ENCODE peak calls at places on chromosomes 5 and 9, in seven cellular contexts. V is aorta; H is HFF-Myc; N is CD4-positive, CD25-positive, alpha-beta regulatory T cell; Z is astrocyte of the spinal cord; W is right atrium auricular region; C is body of pancreas. S is an unnamed sample.

GRCh38 chr5:62653001-62653863 is 74.6 kb downstream of the LRRC70 start:
- DNase-seq in H (no peak), C (no peak), V (no peak), W (no peak), Z (no peak), N (no peak), S (no peak)

GRCh38 chr9:133572821-133573361 is 36.3 kb downstream of the FAM163B start:
- DNase-seq in N (no peak), C (no peak), V (peak), W (no peak), H (no peak), Z (no peak), S (no peak)

GRCh38 chr5:43121565-43122484 is 1.1 kb downstream of the ZNF131 start:
- DNase-seq in H (peak), V (no peak), W (peak), C (peak), Z (peak), N (no peak), S (peak)

GRCh38 chr5:143355710-143356109 is 47.8 kb downstream of the NR3C1 start:
- DNase-seq in C (peak), N (peak), W (peak), Z (peak), V (no peak), H (peak), S (no peak)

GRCh38 chr5:73088026-73088425 is 32.3 kb upstream of the TMEM171 start:
- DNase-seq in V (no peak), C (no peak), H (no peak), N (no peak), W (no peak), Z (peak), S (no peak)

GRCh38 chr5:52725065-52725746 is 62.5 kb upstream of the ITGA1 start:
- DNase-seq in N (peak), Z (no peak), C (peak), W (no peak), H (no peak), V (no peak), S (peak)

GRCh38 chr5:34743878-34744277 is 87.8 kb downstream of the RAI14 start:
- DNase-seq in C (no peak), N (no peak), H (peak), Z (peak), V (no peak), W (no peak), S (no peak)

GRCh38 chr9:87357600-87357999 is 140.1 kb upstream of the DAPK1 start:
- DNase-seq in Z (no peak), V (no peak), H (no peak), N (no peak), W (no peak), C (no peak), S (no peak)

GRCh38 chr5:103669615-103670014 is 107.0 kb upstream of the NUDT12 start:
- DNase-seq in V (no peak), N (no peak), H (no peak), Z (no peak), W (no peak), C (peak), S (no peak)

GRCh38 chr5:95812100-95812472 is 10.4 kb downstream of the GLRX start:
- DNase-seq in N (no peak), Z (no peak), V (no peak), W (peak), C (no peak), H (peak), S (no peak)

GRCh38 chr5:43281840-43282658 is 31.2 kb downstream of the HMGCS1 start:
- DNase-seq in C (no peak), Z (no peak), H (no peak), V (no peak), W (no peak), N (no peak), S (no peak)

GRCh38 chr9:8052991-8053390 is 253.4 kb upstream of the DMAC1 start:
- DNase-seq in Z (no peak), W (no peak), V (no peak), C (no peak), H (no peak), N (no peak), S (no peak)

GRCh38 chr5:66967826-66968262 is 228.8 kb downstream of the CD180 start:
- DNase-seq in V (no peak), Z (no peak), H (no peak), W (no peak), N (no peak), C (no peak), S (no peak)

GRCh38 chr5:78601622-78602314 is 46.8 kb downstream of the LHFPL2 start:
- DNase-seq in Z (peak), V (no peak), C (no peak), W (no peak), H (no peak), N (no peak), S (no peak)

GRCh38 chr5:36217591-36217990 is 24.1 kb downstream of the NADK2 start:
- DNase-seq in Z (no peak), H (no peak), W (no peak), N (no peak), C (no peak), V (no peak), S (no peak)

GRCh38 chr5:154593091-154593490 is 115.1 kb upstream of the HAND1 start:
- DNase-seq in W (no peak), V (no peak), Z (peak), N (no peak), H (no peak), C (no peak), S (no peak)

GRCh38 chr5:100790170-100790665 is 112.9 kb downstream of the ST8SIA4 start:
- DNase-seq in N (no peak), H (no peak), Z (no peak), C (no peak), V (no peak), W (no peak), S (no peak)

GRCh38 chr5:14793851-14794250 is 77.7 kb downstream of the ANKH start:
- DNase-seq in C (no peak), Z (no peak), W (no peak), N (no peak), V (no peak), H (no peak), S (no peak)

GRCh38 chr9:134295746-134296250 is 30.5 kb upstream of the RXRA start:
- DNase-seq in C (no peak), H (no peak), Z (no peak), V (peak), N (no peak), W (no peak), S (no peak)

GRCh38 chr9:104983491-104983890 is 55.5 kb upstream of the ABCA1 start:
- DNase-seq in V (no peak), H (no peak), N (no peak), Z (no peak), C (no peak), W (no peak), S (no peak)

GRCh38 chr9:100222674-100223073 is 123.6 kb downstream of the INVS start:
- DNase-seq in H (no peak), Z (peak), W (no peak), C (no peak), V (no peak), N (no peak), S (no peak)

GRCh38 chr5:120552638-120553037 is 88.5 kb downstream of the PRR16 start:
- DNase-seq in C (no peak), Z (peak), N (no peak), V (no peak), H (no peak), W (no peak), S (no peak)

GRCh38 chr5:112737472-112738179 is at the start of gene APC:
- DNase-seq in V (peak), Z (peak), C (peak), H (peak), W (peak), N (peak), S (peak)

GRCh38 chr9:136318111-136318768 is 9.1 kb upstream of the GPSM1 start:
- DNase-seq in W (no peak), H (no peak), Z (no peak), C (no peak), V (no peak), N (no peak), S (no peak)

GRCh38 chr9:114287763-114288232 is 35.1 kb upstream of the ORM1 start:
- DNase-seq in W (no peak), H (no peak), C (no peak), N (no peak), Z (no peak), V (peak), S (no peak)

GRCh38 chr5:97840643-97841042 is 657.6 kb upstream of the RIOK2 start:
- DNase-seq in H (no peak), Z (peak), N (no peak), W (no peak), C (no peak), V (no peak), S (no peak)

GRCh38 chr9:114367823-114368609 is 19.8 kb downstream of the AKNA start:
- DNase-seq in N (no peak), V (peak), Z (no peak), C (no peak), H (no peak), W (no peak), S (no peak)

GRCh38 chr9:137724114-137724445 is 105.3 kb downstream of the EHMT1 start:
- DNase-seq in V (no peak), C (no peak), N (no peak), Z (peak), H (no peak), W (no peak), S (no peak)

DNA sequence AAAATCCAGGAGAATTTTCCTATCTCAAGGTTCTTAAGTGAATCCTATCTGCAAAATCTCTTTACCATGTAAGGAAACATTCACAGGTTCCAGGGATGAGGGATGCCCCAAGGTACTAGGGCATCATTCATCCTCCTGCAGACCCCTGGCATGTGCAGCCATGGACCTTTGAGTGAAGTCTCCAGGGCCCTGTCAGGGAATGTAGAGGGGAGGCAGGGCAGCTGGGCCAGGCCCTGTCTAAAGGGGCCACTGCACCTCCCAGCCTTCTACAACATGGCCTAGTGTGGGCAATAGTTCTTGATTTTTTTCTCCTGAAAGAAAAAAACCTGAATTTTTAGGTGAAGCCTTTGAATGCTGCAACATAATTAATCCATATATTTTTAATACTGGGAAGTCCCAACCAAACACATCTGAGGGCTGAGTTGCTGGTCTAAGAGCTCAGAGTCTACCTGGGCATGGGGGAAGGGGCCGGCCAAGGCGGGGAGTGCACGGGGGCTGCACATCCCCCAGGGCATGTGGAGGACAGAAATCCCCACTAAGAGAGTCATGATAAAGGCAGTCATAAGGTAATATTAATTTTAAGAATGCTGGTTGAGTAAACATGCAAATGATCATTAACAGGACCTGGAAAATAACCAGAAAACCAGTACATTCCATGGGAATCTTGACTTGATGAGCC is 63.1 kb downstream of the SEMA4D start:
- DNase-seq in Z (no peak), W (no peak), V (no peak), C (no peak), H (no peak), N (no peak), S (no peak)
- H3K4me3 ChIP-seq in Z (no peak), W (no peak), V (no peak), C (no peak), H (no peak), N (peak), S (no peak)

DNA sequence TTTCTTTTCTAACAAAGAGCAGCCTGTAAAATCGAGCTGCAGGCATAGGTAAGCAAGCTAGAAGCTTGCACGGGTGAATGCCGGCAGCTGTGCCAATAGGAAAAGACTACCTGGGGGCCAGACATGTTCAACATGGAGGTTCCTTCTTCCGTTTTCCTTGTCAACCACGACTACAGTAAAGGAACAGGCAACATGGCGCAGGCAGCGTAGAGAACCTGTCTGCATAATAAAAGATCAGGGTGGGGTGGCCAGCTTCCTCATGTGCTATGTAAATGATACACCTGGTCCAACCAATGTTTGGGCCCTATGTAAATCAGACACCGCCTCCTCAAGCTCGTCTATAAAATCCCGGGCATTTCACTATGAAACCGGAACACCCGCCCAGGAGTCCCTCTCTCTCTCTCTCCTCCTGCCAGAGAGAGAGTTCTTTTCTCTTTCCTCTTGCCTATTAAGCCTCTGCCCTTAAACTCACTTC is 103.8 kb upstream of the LIFR start:
- DNase-seq in N (no peak), C (peak), Z (no peak), H (no peak), V (no peak), W (no peak), S (no peak)
- H3K4me3 ChIP-seq in N (no peak), C (no peak), Z (no peak), H (peak), V (no peak), W (peak), S (no peak)

GRCh38 chr9:110156416-110156815 is 51.5 kb downstream of the C9orf152 start:
- DNase-seq in C (no peak), W (no peak), N (no peak), V (no peak), H (no peak), Z (no peak), S (no peak)

GRCh38 chr9:110148868-110149267 is 59.1 kb downstream of the C9orf152 start:
- DNase-seq in W (no peak), H (no peak), Z (no peak), C (no peak), N (no peak), V (no peak), S (no peak)

GRCh38 chr9:110153431-110153830 is 54.5 kb downstream of the C9orf152 start:
- DNase-seq in W (no peak), H (no peak), V (no peak), N (no peak), Z (no peak), C (no peak), S (peak)

GRCh38 chr9:110155744-110156143 is 52.2 kb downstream of the C9orf152 start:
- DNase-seq in W (no peak), Z (no peak), V (no peak), C (no peak), H (no peak), N (no peak), S (no peak)

GRCh38 chr9:110152704-110153374 is 55.1 kb downstream of the C9orf152 start:
- DNase-seq in Z (peak), H (peak), N (peak), V (no peak), W (no peak), C (no peak), S (peak)
- H3K4me3 ChIP-seq in Z (no peak), H (no peak), N (no peak), V (no peak), W (no peak), C (no peak), S (no peak)

DNA sequence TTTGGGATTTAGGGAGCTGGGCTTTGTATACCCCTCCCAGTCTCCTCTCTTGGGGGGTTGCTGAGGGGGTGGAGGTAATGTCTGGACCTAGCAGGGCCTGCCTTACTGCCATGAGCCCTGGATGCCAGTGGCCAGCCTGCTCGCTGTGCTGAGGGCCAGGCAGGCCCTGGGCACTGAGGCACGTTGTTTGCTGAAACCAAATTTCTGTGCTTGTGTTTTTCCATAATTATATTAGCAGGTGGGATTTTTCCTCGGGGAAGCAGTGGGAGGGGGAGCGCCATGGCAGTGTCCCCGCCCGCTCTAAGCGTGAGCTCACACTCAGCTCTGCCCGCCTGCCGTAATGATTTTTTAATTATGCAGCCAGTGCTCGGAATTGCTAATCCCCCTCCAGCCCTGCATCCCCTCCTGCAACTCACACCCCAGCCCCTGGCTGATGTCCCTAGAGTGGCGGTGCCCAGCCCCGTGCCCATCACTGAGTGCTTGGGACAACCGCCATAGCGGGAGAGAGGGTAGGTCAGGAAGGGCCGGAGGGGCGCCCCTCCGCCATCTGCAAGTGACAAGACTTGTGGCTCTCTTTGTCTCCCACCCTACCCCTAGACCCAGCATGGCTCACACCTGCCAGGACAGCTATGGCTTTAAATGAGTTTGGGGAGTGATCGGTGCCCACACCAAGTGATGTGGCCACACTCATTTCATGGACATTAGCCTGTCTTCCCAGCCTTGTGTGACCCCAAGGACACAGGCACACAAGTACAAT is 21.0 kb downstream of the CXXC5 start:
- DNase-seq in V (no peak), H (no peak), C (no peak), W (no peak), N (no peak), Z (no peak), S (no peak)
- H3K4me3 ChIP-seq in V (no peak), H (peak), C (no peak), W (peak), N (peak), Z (no peak), S (peak)

DNA sequence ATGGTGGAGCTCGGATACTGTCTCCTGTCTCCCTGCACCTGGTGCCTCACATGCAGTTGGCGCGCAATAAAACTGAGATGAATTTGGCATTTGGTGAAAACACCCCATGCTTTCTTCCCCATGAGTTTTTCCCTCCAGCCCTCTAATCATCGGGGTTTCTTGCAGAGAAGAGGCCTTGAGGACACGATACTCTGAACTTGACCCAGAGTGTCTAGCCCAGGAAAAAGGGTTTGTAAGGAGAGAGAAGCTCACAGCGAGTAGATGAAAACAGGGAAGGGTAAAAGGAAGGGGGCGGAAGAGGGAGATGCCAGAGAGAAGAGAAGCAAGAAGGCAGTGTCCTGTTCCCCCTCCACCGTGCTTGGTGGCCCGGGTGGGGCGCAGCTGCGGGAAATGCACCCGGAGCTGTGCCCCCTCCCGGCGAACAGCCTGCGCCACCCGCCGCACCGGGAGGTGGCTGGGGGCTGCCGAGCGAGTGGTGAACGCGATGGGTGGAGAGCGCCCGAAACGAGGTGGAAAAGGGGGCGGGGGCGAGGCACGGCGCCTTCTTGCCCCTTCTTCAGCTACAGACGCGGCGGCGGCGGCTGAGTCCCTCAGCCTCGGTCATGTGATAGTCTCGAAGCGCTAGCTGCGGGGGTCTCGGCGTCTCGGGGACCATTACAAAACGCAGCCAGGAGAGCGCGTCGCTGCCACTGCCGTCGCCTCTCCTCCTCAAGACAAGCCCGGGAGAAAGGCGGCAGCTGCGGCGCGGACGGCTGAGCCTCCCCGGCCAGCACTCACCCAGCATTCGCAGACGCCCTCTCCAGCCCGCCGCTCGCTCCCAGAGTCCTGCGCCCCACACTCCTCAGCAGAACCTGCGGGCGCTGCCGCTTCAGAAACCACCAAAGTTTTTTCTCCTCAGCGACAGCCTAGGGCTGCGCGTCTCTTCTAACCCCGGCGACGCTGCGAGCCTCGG is 1.1 kb upstream of the FOXB2 start:
- DNase-seq in W (peak), C (no peak), V (peak), H (no peak), N (no peak), Z (no peak), S (no peak)
- H3K4me3 ChIP-seq in W (peak), C (no peak), V (no peak), H (no peak), N (no peak), Z (no peak), S (no peak)

GRCh38 chr9:15522130-15522755 is 11.5 kb upstream of the PSIP1 start:
- DNase-seq in H (no peak), V (no peak), C (no peak), W (no peak), N (no peak), Z (no peak), S (no peak)
- H3K4me3 ChIP-seq in H (no peak), V (no peak), C (no peak), W (no peak), N (no peak), Z (no peak), S (no peak)

GRCh38 chr9:127802576-127803443 is at the start of gene FPGS:
- DNase-seq in W (peak), V (peak), N (peak), C (peak), H (peak), Z (peak), S (peak)
- H3K4me3 ChIP-seq in W (peak), V (peak), N (peak), C (peak), H (peak), Z (peak), S (peak)